ENCODE peak calls at places on chromosomes 3 and 15, in four cellular contexts. X is fibroblast of lung, V is GM12865, L is B cell. J is an unnamed sample.

GRCh38 chr3:126345231-126345630 is 12.0 kb downstream of the KLF15 start:
- DNase-seq in X (no peak), L (no peak), V (no peak), J (no peak)

GRCh38 chr15:39140060-39140604 is 440.7 kb upstream of the THBS1 start:
- DNase-seq in X (peak; percentile 98), L (no peak), V (no peak), J (no peak)

GRCh38 chr3:82939491-82940097 is 1178.1 kb upstream of the GBE1 start:
- DNase-seq in V (no peak), X (no peak), L (peak; percentile 2), J (no peak)

GRCh38 chr3:122102191-122102935 is 47.2 kb downstream of the CD86 start:
- DNase-seq in L (no peak), V (peak; percentile 89), X (no peak), J (no peak)

GRCh38 chr3:42061711-42062408 is 29.3 kb upstream of the TRAK1 start:
- DNase-seq in L (no peak), X (peak; percentile 94), V (no peak), J (no peak)

GRCh38 chr3:47781326-47781684 is 388 bp downstream of the SMARCC1 start:
- DNase-seq in V (peak; percentile 74), X (no peak), L (peak; percentile 81), J (peak; percentile 72)

GRCh38 chr15:57705746-57706404 is 639 bp upstream of the POLR2M start:
- DNase-seq in X (no peak), V (no peak), L (no peak), J (no peak)

GRCh38 chr3:71245052-71245488 is 338.5 kb downstream of the FOXP1 start:
- DNase-seq in V (no peak), L (no peak), X (peak; percentile 50), J (peak; percentile 16)

GRCh38 chr15:70713547-70714414 is 49.6 kb downstream of the UACA start:
- DNase-seq in L (no peak), V (no peak), X (peak; percentile 88), J (no peak)

GRCh38 chr3:126998728-126999127 is 15.8 kb downstream of the PLXNA1 start:
- DNase-seq in X (no peak), V (no peak), L (no peak), J (no peak)

GRCh38 chr3:175777495-175777894 is 918.4 kb downstream of the NAALADL2 start:
- DNase-seq in V (no peak), L (no peak), X (peak; percentile 72), J (no peak)

GRCh38 chr15:75943713-75944215 is 40.1 kb downstream of the FBXO22 start:
- DNase-seq in X (peak; percentile 48), L (no peak), V (no peak), J (no peak)

GRCh38 chr15:36008719-36009118 is 462.8 kb upstream of the DPH6 start:
- DNase-seq in V (no peak), L (no peak), X (no peak), J (no peak)

GRCh38 chr3:45075821-45076625 is 49.9 kb downstream of the CLEC3B start:
- DNase-seq in X (no peak), V (no peak), L (no peak), J (no peak)

GRCh38 chr15:74995779-74996765 is 709 bp downstream of the SCAMP5 start:
- DNase-seq in V (no peak), X (no peak), L (no peak), J (peak; percentile 47)

GRCh38 chr3:138203938-138204337 is 16.8 kb downstream of the ARMC8 start:
- DNase-seq in L (no peak), V (no peak), X (no peak), J (no peak)

GRCh38 chr3:30628931-30629590 is 22.7 kb downstream of the TGFBR2 start:
- DNase-seq in V (no peak), L (peak; percentile 63), X (no peak), J (no peak)

GRCh38 chr3:69959581-69959980 is 40.0 kb upstream of the SAMMSON start:
- DNase-seq in L (no peak), V (no peak), X (no peak), J (no peak)

GRCh38 chr15:89115547-89115946 is 27.3 kb downstream of the ABHD2 start:
- DNase-seq in X (peak; percentile 33), L (no peak), V (no peak), J (no peak)

GRCh38 chr3:156341831-156342416 is 213.0 kb downstream of the SSR3 start:
- DNase-seq in X (no peak), L (peak; percentile 61), V (peak; percentile 68), J (no peak)

GRCh38 chr3:38738630-38739395 is 77.2 kb downstream of the SCN10A start:
- DNase-seq in V (peak; percentile 41), X (peak; percentile 3), L (peak; percentile 4), J (peak; percentile 71)

GRCh38 chr15:73983211-73983727 is 8.8 kb downstream of the STOML1 start:
- DNase-seq in V (no peak), X (peak; percentile 81), L (no peak), J (no peak)

GRCh38 chr15:38217181-38217580 is 35.5 kb upstream of the SPRED1 start:
- DNase-seq in V (peak; percentile 9), L (no peak), X (peak; percentile 94), J (no peak)

GRCh38 chr3:67198374-67198773 is 200.3 kb downstream of the KBTBD8 start:
- DNase-seq in L (no peak), V (no peak), X (no peak), J (no peak)

GRCh38 chr3:104460477-104461406 is 906.0 kb upstream of the ALCAM start:
- DNase-seq in V (peak; percentile 13), X (peak; percentile 74), L (peak; percentile 5), J (no peak)
- TF ChIP-seq CTCF in V (no peak), X (peak; percentile 24), L (no peak), J (peak; percentile 25)

GRCh38 chr3:120177907-120178306 is 83.7 kb upstream of the GSK3B start:
- DNase-seq in X (no peak), L (no peak), V (peak; percentile 9), J (no peak)

GRCh38 chr3:120173056-120173675 is 78.9 kb upstream of the GSK3B start:
- DNase-seq in L (no peak), X (no peak), V (no peak), J (no peak)

GRCh38 chr3:120180731-120181412 is 86.6 kb upstream of the GSK3B start:
- DNase-seq in X (no peak), V (no peak), L (no peak), J (no peak)

GRCh38 chr3:120174811-120175210 is 80.6 kb upstream of the GSK3B start:
- DNase-seq in V (no peak), L (no peak), X (no peak), J (no peak)

GRCh38 chr3:120177151-120177550 is 82.9 kb upstream of the GSK3B start:
- DNase-seq in X (peak; percentile 81), V (no peak), L (no peak), J (peak; percentile 15)
- TF ChIP-seq CTCF in X (no peak), V (no peak), L (no peak), J (no peak)

GRCh38 chr3:193261970-193262369 is 20.9 kb downstream of the PLAAT1 start:
- DNase-seq in V (no peak), L (no peak), X (no peak), J (no peak)

DNA sequence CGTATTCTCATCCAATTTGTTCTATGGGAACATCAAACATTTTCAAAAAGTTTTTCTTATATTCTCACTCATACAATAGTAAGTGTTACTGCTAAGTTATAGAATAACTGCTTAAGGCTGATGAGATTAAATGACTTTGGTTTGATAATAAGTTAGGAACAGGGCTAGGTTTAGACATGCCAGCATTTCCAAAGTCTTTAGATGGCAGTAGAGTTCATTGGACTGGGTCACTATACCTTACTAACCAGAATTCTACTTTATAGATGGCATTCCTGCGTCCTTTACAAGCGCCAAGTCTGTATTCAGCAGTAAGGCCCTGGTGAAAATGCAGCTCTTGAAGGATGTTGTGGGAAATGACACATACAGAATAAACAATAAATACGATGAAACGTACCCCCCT is 21.7 kb downstream of the PLAAT1 start:
- DNase-seq in X (no peak), V (no peak), L (no peak), J (no peak)
- TF ChIP-seq CTCF in X (no peak), V (no peak), L (no peak), J (no peak)

DNA sequence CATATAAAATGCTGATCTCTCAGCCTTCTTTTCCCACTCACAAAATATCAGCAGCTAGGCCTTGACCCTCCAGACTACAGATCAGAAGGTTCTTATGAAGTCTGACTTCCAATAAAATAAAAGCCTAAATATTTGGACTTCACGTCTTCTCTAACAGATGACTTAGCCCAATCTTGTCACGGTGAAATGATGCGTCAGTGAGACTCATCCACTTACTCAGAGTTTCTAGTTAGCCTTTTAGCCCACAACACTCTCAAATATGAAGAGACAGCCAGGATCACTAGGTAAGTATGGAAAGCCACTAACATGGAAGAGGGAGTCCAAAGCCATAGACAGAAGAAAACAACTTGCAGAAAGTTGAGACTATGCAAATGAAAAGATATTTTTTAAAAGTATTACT is 601.2 kb downstream of the PYDC2 start:
- DNase-seq in L (no peak), X (peak; percentile 41), V (no peak), J (no peak)
- TF ChIP-seq CTCF in L (no peak), X (no peak), V (no peak), J (no peak)

DNA sequence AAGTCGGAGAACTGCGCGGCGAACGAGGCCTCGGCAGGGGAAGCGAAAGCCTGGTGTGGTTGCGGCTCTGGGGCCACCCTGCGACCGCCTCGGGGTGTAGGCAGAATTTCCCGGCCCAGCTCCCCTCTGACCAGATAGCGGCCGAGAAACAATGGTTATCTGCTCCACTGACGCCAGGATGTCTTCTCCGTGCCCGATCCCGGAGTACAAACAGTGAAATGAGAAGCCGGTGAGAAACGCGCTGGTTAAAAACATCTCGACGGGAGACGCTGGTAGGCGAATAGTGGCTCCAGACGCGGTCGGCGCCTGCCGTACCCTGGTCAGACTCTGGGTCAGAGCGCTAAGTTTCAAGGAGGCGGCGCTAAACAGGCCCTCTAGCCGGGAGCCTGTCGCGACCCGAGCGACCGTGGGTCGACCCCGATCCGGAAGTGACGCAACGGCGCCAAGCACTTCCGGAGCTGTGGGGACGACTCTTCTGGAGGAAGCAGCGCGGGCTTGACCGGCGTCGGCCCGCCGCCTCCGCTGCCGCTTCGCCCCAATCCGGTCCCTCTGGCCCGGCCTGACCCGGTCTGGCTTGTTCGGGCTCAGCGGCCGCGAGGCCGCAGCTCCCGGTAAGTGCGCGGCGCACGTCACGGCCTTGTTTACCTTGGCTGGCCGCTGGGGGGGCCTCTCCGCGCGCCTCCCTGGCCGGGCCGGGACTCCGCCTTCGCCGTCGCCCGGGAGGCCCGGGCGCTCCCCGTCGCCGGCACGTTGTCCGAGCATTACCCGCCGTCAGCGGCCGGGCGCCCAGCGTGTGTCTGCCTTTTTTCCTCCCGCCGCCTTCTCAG is at the start of gene ARIH2:
- DNase-seq in L (peak; percentile 96), X (peak; percentile 91), V (peak; percentile 97), J (peak; percentile 93)
- TF ChIP-seq CTCF in L (peak; percentile 49), X (peak; percentile 10), V (peak; percentile 5), J (no peak)